ENCODE peak calls at places on chromosome 2, in nine cellular contexts. Y is body of pancreas, J is heart left ventricle, X is ovary, U is tibial artery, E is transverse colon, H is pancreas, Z is stomach, P is psoas muscle. Q is an unnamed sample. For H3K4me1, the result is how much of the 10 kb centered on the place peaks cover.

GRCh38 chr2:36655456-36655855 is 41.1 kb upstream of the VIT start:
- DNase-seq in Y (peak), X (no peak), H (no peak), P (no peak), J (no peak), U (no peak), E (no peak), Z (no peak), Q (no peak)

GRCh38 chr2:68483011-68483410 is 15.6 kb downstream of the APLF start:
- DNase-seq in E (no peak), H (no peak), U (no peak), X (no peak), Y (no peak), Z (no peak), P (no peak), J (no peak), Q (no peak)

GRCh38 chr2:147925886-147926285 is 81.1 kb downstream of the ACVR2A start:
- DNase-seq in Z (no peak), J (no peak), U (no peak), H (no peak), P (no peak), E (no peak), X (no peak), Y (peak), Q (no peak)

GRCh38 chr2:147025611-147026010 is 819.2 kb upstream of the ACVR2A start:
- DNase-seq in U (no peak), Z (no peak), P (no peak), H (no peak), J (no peak), X (no peak), E (no peak), Y (no peak), Q (no peak)

GRCh38 chr2:72934683-72935610 is 17.6 kb downstream of the EMX1 start:
- DNase-seq in H (peak), U (no peak), Z (peak), E (peak), P (peak), J (peak), Y (peak), X (no peak), Q (peak)

GRCh38 chr2:241308267-241308666 is 7.2 kb downstream of the HDLBP start:
- DNase-seq in X (no peak), H (no peak), E (no peak), Y (no peak), P (no peak), Z (no peak), U (no peak), J (no peak), Q (no peak)

GRCh38 chr2:28291811-28292455 is 100.7 kb upstream of the FOSL2 start:
- DNase-seq in Y (no peak), U (no peak), H (no peak), P (no peak), Z (no peak), X (no peak), E (no peak), J (no peak), Q (no peak)

GRCh38 chr2:38581193-38582147 is 21.3 kb downstream of the HNRNPLL start:
- DNase-seq in Z (no peak), X (peak), E (peak), U (no peak), Y (peak), J (peak), H (no peak), P (no peak), Q (no peak)

GRCh38 chr2:27901219-27901618 is 10.7 kb downstream of the BABAM2 start:
- DNase-seq in E (no peak), Y (no peak), Z (no peak), X (no peak), P (peak), H (no peak), J (no peak), U (no peak), Q (no peak)

GRCh38 chr2:23900133-23900926 is 26.6 kb downstream of the ATAD2B start:
- DNase-seq in U (no peak), Y (no peak), H (no peak), J (no peak), X (no peak), E (peak), P (no peak), Z (no peak), Q (no peak)

GRCh38 chr2:64212346-64212745 is 68.1 kb upstream of the PELI1 start:
- DNase-seq in P (no peak), Z (no peak), U (no peak), Y (peak), E (no peak), H (no peak), X (no peak), J (no peak), Q (no peak)

GRCh38 chr2:86520153-86520552 is 43.1 kb downstream of the CHMP3 start:
- DNase-seq in Z (no peak), Y (no peak), J (no peak), H (no peak), P (no peak), U (no peak), X (no peak), E (no peak), Q (no peak)

GRCh38 chr2:205689837-205690236 is 7.5 kb downstream of the NRP2 start:
- DNase-seq in Y (no peak), X (no peak), E (no peak), U (no peak), H (no peak), Z (no peak), J (no peak), P (no peak), Q (no peak)

GRCh38 chr2:205685314-205686230 is 3.3 kb downstream of the NRP2 start:
- DNase-seq in P (peak), Z (peak), H (peak), J (no peak), U (no peak), Y (peak), X (no peak), E (no peak), Q (peak)

GRCh38 chr2:205686231-205687017 is 4.1 kb downstream of the NRP2 start:
- DNase-seq in E (no peak), X (no peak), P (no peak), H (no peak), Y (no peak), Z (no peak), J (no peak), U (no peak), Q (no peak)

GRCh38 chr2:205687018-205687956 is 5.0 kb downstream of the NRP2 start:
- DNase-seq in X (no peak), H (no peak), E (no peak), P (no peak), U (no peak), Y (no peak), Z (no peak), J (no peak), Q (no peak)

DNA sequence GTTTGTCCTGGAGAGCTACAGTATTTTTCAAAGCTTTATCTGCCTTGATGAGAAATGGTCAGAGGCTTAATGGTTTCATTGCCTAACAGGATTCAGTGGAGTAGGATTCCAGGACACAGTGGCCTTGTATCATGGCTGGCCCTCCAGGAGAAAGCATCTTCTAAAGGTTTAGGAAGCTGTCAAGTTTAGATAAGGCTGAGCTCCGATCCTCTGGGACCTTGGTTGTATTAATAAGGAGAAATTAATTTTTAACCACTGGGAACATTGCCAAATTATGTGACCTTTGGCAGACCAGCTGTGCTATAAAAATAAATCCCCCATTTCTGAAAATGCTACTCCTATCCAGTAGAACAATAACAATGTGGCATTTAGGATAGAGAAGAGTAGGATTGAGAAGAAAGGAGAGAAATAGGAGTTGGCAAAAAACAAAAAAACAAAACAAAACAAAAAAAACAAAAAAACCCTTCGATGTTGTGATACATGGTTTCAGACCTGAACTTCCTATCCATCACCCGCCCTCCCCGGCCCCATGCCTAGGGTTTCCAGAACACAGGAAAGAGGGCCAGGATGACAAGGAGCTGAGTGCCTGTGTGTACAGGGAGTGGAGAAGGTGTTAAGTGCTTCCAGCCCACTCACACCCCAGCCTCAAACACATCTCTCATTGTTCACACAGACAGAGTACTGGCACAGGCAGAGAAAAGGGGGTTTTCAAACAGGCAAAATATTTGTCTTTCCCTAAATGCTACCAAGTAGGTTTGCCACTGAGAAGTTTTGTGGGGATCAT is 6.3 kb downstream of the NRP2 start:
- DNase-seq in X (no peak), Y (no peak), P (no peak), U (no peak), Z (no peak), J (no peak), E (no peak), H (no peak), Q (no peak)
- H3K4me1 ChIP-seq in X (under half), Y (under half), P (under half), U (under half), Z (half or more), J (under half), E (under half), H (under half), Q (under half)

DNA sequence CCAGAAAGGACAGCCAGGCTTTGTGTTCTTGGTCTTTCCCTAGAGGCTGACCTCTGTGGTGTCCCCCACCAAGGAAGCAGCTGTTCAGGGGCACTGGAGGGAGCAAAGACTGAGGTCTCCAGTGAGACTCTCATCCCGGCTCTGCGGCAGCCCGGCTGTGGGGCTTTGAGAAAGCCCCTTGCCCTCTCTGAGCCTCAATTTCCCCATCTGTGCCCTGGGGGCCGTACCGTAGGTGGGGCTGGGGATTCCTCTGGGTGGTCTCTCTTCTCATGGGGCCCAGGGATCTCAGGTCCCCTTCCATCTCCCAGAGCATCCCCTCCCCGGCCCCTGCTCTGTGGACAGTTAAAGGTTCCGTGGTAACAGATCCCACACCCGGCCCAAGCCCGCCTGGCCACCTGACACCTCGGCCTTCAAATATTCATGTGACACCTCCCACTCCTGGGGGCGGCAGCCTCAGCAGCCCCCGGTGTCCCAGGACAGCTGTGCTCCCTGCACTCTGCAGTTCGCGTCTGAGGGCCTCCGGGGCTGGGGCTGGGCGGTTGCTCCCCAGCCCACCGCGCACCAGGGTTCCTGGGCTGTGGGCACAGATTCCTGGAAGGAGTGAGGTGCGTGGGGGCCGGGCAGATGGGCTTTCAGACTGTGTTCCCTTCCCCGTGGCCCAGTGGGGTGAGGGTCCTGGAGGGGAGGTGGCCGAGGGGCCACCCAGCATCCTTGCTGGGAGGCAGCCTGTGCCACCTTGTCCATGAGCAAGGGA is 15.1 kb upstream of the KLHL30 start:
- DNase-seq in X (no peak), P (no peak), U (no peak), Y (no peak), E (no peak), J (peak), H (peak), Z (no peak), Q (no peak)
- TF ChIP-seq CTCF in X (no peak), P (no peak), U (no peak), Y (no peak), E (no peak), J (no peak), H (no peak), Z (no peak), Q (no peak)

GRCh38 chr2:141058552-141058951 is 1072.3 kb downstream of the LRP1B start:
- DNase-seq in J (no peak), Z (no peak), U (no peak), X (no peak), H (no peak), P (no peak), E (no peak), Y (no peak), Q (no peak)
- H3K4me1 ChIP-seq in J (under half), Z (under half), U (under half), X (under half), H (under half), P (under half), E (under half), Y (under half), Q (under half)

GRCh38 chr2:211800001-211800400 is 738.6 kb downstream of the ERBB4 start:
- DNase-seq in H (no peak), U (no peak), P (no peak), Y (no peak), X (no peak), Z (no peak), E (no peak), J (no peak), Q (no peak)

GRCh38 chr2:211798868-211799267 is 739.7 kb downstream of the ERBB4 start:
- DNase-seq in U (no peak), Y (no peak), P (no peak), J (no peak), Z (no peak), H (no peak), X (no peak), E (no peak), Q (no peak)

DNA sequence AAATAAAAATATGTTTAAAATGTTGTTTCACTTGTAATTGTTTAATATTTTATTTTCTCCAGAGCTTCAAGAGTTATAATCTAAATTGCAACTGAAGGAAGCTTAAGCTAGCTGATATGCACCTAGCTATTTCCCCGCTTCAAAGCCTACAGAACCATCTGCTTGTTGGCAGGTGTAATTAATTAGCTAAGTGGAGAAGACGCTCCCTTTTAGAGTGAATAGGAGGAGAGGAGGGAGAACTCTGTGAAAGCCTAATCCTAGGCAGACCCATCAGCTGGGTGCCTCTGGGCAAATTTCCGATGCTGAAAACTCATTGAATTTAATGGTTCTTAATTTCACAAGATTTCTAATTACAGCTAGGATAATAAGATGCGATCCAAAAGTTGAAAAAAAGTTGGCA is 736.0 kb downstream of the ERBB4 start:
- DNase-seq in E (no peak), U (no peak), Y (no peak), P (no peak), Z (no peak), J (no peak), X (no peak), H (no peak), Q (no peak)
- TF ChIP-seq CTCF in E (no peak), U (no peak), Y (no peak), P (no peak), Z (no peak), J (no peak), X (no peak), H (no peak), Q (no peak)

GRCh38 chr2:230906471-230907230 is 18.4 kb downstream of the GPR55 start:
- DNase-seq in Y (no peak), J (peak), X (peak), U (peak), E (no peak), H (peak), P (no peak), Z (peak), Q (peak)
- H3K4me1 ChIP-seq in Y (under half), J (under half), X (under half), U (under half), E (under half), H (under half), P (under half), Z (under half), Q (under half)

GRCh38 chr2:65353046-65353445 is 79.4 kb downstream of the SPRED2 start:
- DNase-seq in P (no peak), J (no peak), U (no peak), E (no peak), H (no peak), Z (no peak), Y (no peak), X (no peak), Q (no peak)
- TF ChIP-seq CTCF in P (no peak), J (no peak), U (no peak), E (no peak), H (no peak), Z (no peak), Y (no peak), X (no peak), Q (no peak)

DNA sequence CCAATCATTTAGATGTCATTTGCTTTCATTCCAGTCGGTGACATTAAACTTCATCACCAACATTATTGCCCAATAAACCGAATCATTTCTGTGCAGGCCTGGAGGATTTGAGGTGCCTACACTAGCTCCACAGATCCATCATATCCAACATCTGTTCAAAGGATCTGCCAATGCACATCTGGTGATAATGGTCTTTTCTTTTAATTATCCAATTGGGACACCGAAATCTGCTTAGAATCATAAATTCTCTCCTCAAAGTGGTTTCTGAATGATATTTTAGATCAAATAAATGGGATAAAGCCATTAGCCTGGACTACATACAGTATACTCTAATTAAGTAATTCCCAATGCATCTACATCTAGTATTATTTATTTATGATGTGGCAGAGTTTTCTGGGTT is 85.6 kb downstream of the ABCA12 start:
- DNase-seq in H (no peak), Y (no peak), U (no peak), P (no peak), E (no peak), J (no peak), X (no peak), Z (no peak), Q (no peak)
- H3K4me1 ChIP-seq in H (under half), Y (under half), U (under half), P (under half), E (under half), J (under half), X (under half), Z (under half), Q (under half)

Q was measured in upper lobe of right lung.